ENCODE peak calls at places on chromosomes 2 and 18, in eight cellular contexts. N is HuH-7.5; E is AG04450; X is stimulated activated CD4-positive, alpha-beta T cell treated with anti-CD3 and anti-CD28 coated beads, Interleukin-2, amount 100 ng/mL, for 4 hours; R is fibroblast of mammary gland; W is iris pigment epithelial cell; Q is fibroblast of lung; C is CD4-positive, alpha-beta T cell. F is an unnamed sample.

GRCh38 chr2:128169497-128169896 is 78.5 kb downstream of the UGGT1 start:
- DNase-seq in E (peak; percentile 62), R (peak; percentile 23), Q (no peak), N (no peak), W (peak; percentile 93), C (no peak), X (no peak), F (peak; percentile 17)

GRCh38 chr18:68219274-68219673 is 495.6 kb downstream of the TMX3 start:
- DNase-seq in W (no peak), E (no peak), R (peak; percentile 6), C (no peak), Q (no peak), N (no peak), X (no peak), F (no peak)

GRCh38 chr18:51044928-51045587 is 15.0 kb downstream of the SMAD4 start:
- DNase-seq in E (no peak), W (no peak), Q (peak; percentile 51), X (no peak), C (no peak), N (no peak), R (no peak), F (no peak)

GRCh38 chr2:101188683-101189405 is 37.7 kb upstream of the TBC1D8 start:
- DNase-seq in W (peak; percentile 37), R (peak; percentile 55), E (no peak), X (no peak), C (no peak), N (peak; percentile 37), Q (peak; percentile 26), F (no peak)

GRCh38 chr2:156909983-156910382 is 347.5 kb upstream of the GALNT5 start:
- DNase-seq in R (no peak), W (no peak), X (no peak), C (no peak), E (no peak), Q (no peak), N (no peak), F (no peak)

GRCh38 chr18:65835881-65836280 is 85.1 kb downstream of the CDH7 start:
- DNase-seq in Q (no peak), C (no peak), E (no peak), N (no peak), X (no peak), W (no peak), R (no peak), F (no peak)

GRCh38 chr2:68274022-68274421 is 21.7 kb upstream of the PPP3R1 start:
- DNase-seq in E (no peak), C (no peak), Q (no peak), R (no peak), X (no peak), N (no peak), W (no peak), F (no peak)

GRCh38 chr2:145644820-145645302 is 1124.9 kb upstream of the ZEB2 start:
- DNase-seq in W (no peak), E (no peak), C (no peak), X (no peak), Q (no peak), R (peak; percentile 3), N (no peak), F (no peak)

GRCh38 chr2:201996006-201996405 is 37.6 kb upstream of the FZD7 start:
- DNase-seq in N (no peak), C (no peak), E (no peak), Q (no peak), R (no peak), X (no peak), W (no peak), F (no peak)

GRCh38 chr2:105950521-105951389 is 206.0 kb downstream of the NCK2 start:
- DNase-seq in W (no peak), Q (peak; percentile 5), E (no peak), R (no peak), N (no peak), X (no peak), C (no peak), F (no peak)

GRCh38 chr2:201158111-201158929 is 24.6 kb upstream of the CASP10 start:
- DNase-seq in N (peak; percentile 69), X (peak; percentile 42), R (peak; percentile 83), C (peak; percentile 63), W (peak; percentile 79), Q (peak; percentile 77), E (no peak), F (no peak)

GRCh38 chr2:71336802-71337201 is 5.2 kb downstream of the ZNF638 start:
- DNase-seq in E (no peak), Q (peak; percentile 57), N (no peak), R (peak; percentile 76), W (peak; percentile 64), X (no peak), C (no peak), F (no peak)

GRCh38 chr2:122028371-122029102 is 273.1 kb downstream of the TSN start:
- DNase-seq in R (peak; percentile 58), Q (peak; percentile 94), W (peak; percentile 45), X (no peak), C (no peak), N (no peak), E (peak; percentile 30), F (peak; percentile 54)

GRCh38 chr2:166180951-166181812 is 53.4 kb upstream of the SCN1A start:
- DNase-seq in X (no peak), E (no peak), W (peak; percentile 58), N (peak; percentile 22), Q (peak; percentile 38), R (peak; percentile 53), C (no peak), F (no peak)

GRCh38 chr18:62634471-62634870 is 80.9 kb upstream of the PHLPP1 start:
- DNase-seq in W (peak; percentile 20), E (no peak), C (no peak), Q (no peak), N (no peak), R (peak; percentile 78), X (no peak), F (no peak)

GRCh38 chr2:31170071-31170698 is 31.9 kb upstream of the GALNT14 start:
- DNase-seq in X (peak; percentile 9), R (peak; percentile 65), N (peak; percentile 59), C (no peak), W (peak; percentile 59), Q (peak; percentile 52), E (peak; percentile 15), F (peak; percentile 5)

F was measured in AG04449.